ENCODE peak calls at places on chromosomes 16 and 17, in five cellular contexts. N is nucleus accumbens, M is HuH-7, I is lower lobe of right lung, D is hypothalamus. E is an unnamed sample.

GRCh38 chr17:30173649-30174048 is 57.0 kb downstream of the NSRP1 start:
- DNase-seq in N (no peak), M (no peak), I (no peak), D (no peak), E (no peak)

GRCh38 chr17:61403846-61404701 is 4.4 kb downstream of the TBX2 start:
- DNase-seq in N (no peak), M (no peak), I (peak), D (no peak), E (no peak)

GRCh38 chr16:89918453-89919347 is at the start of gene MC1R:
- DNase-seq in N (no peak), M (peak), I (no peak), D (no peak), E (no peak)

GRCh38 chr16:48223490-48223889 is 20.6 kb upstream of the LONP2 start:
- DNase-seq in N (no peak), M (no peak), I (no peak), D (no peak), E (no peak)

GRCh38 chr17:59829217-59830006 is 63.3 kb downstream of the TUBD1 start:
- DNase-seq in N (no peak), M (no peak), I (no peak), D (no peak), E (no peak)

GRCh38 chr17:61338874-61339478 is 60.7 kb upstream of the TBX2 start:
- DNase-seq in N (no peak), M (no peak), I (no peak), D (no peak), E (no peak)

GRCh38 chr16:80687606-80688005 is 116.8 kb downstream of the CDYL2 start:
- DNase-seq in N (no peak), M (no peak), I (no peak), D (no peak), E (no peak)

GRCh38 chr16:31333686-31334649 is 21.0 kb upstream of the ITGAX start:
- DNase-seq in N (no peak), M (peak), I (no peak), D (no peak), E (no peak)

GRCh38 chr16:11613381-11614303 is 26.9 kb upstream of the LITAF start:
- DNase-seq in N (no peak), M (no peak), I (peak), D (no peak), E (peak)

GRCh38 chr16:28585674-28586073 is 11.2 kb downstream of the SULT1A2 start:
- DNase-seq in N (no peak), M (no peak), I (peak), D (no peak), E (no peak)

GRCh38 chr17:6072611-6073010 is 2.4 kb downstream of the WSCD1 start:
- DNase-seq in N (no peak), M (no peak), I (no peak), D (no peak), E (no peak)

GRCh38 chr16:52383640-52384292 is 163.2 kb downstream of the TOX3 start:
- DNase-seq in N (no peak), M (no peak), I (no peak), D (no peak), E (no peak)

GRCh38 chr17:73902416-73903181 is 258.4 kb upstream of the SDK2 start:
- DNase-seq in N (no peak), M (no peak), I (no peak), D (no peak), E (no peak)

GRCh38 chr17:44053130-44053872 is 13.2 kb downstream of the LSM12 start:
- DNase-seq in N (no peak), M (no peak), I (no peak), D (no peak), E (no peak)

GRCh38 chr16:25707982-25708583 is 16.3 kb downstream of the HS3ST4 start:
- DNase-seq in N (no peak), M (no peak), I (no peak), D (no peak), E (no peak)

GRCh38 chr16:47574091-47575054 is 113.2 kb downstream of the PHKB start:
- DNase-seq in N (no peak), M (no peak), I (no peak), D (no peak), E (no peak)

GRCh38 chr17:1590031-1590746 is 27.6 kb upstream of the PITPNA start:
- DNase-seq in N (no peak), M (peak), I (peak), D (no peak), E (no peak)

GRCh38 chr16:760065-760464 is 469 bp upstream of the MSLN start:
- DNase-seq in N (no peak), M (no peak), I (peak), D (no peak), E (peak)

GRCh38 chr17:40098846-40099626 is 1.4 kb downstream of the NR1D1 start:
- DNase-seq in N (peak), M (peak), I (peak), D (peak), E (peak)

GRCh38 chr16:84496991-84497390 is 7.5 kb downstream of the MEAK7 start:
- DNase-seq in N (no peak), M (no peak), I (no peak), D (no peak), E (peak)

GRCh38 chr17:56930739-56931337 is 17.0 kb upstream of the TRIM25 start:
- DNase-seq in N (no peak), M (no peak), I (no peak), D (no peak), E (no peak)